ENCODE peak calls at places on chromosome 13, in four cellular contexts. G is neuronal stem cell, Z is mesenchymal stem cell, B is H1. V is an unnamed sample.

GRCh38 chr13:113972451-113973217 is 1.2 kb downstream of the C13orf46 start:
- DNase-seq in Z (no peak), B (no peak), G (no peak), V (no peak)

GRCh38 chr13:57408312-57408711 is 223.2 kb upstream of the PCDH17 start:
- DNase-seq in G (no peak), B (no peak), Z (no peak), V (no peak)

GRCh38 chr13:98819382-98819781 is 66.9 kb upstream of the SLC15A1 start:
- DNase-seq in Z (no peak), B (no peak), G (no peak), V (no peak)

GRCh38 chr13:33751151-33751550 is 66.8 kb upstream of the RFC3 start:
- DNase-seq in B (no peak), Z (peak; percentile 66), G (no peak), V (no peak)

GRCh38 chr13:31160857-31161582 is 684 bp downstream of the HSPH1 start:
- DNase-seq in Z (peak; percentile 85), B (no peak), G (peak; percentile 36), V (no peak)

GRCh38 chr13:47019977-47020376 is 123.1 kb upstream of the HTR2A start:
- DNase-seq in Z (no peak), G (no peak), B (no peak), V (no peak)

GRCh38 chr13:93690139-93690538 is 463.5 kb downstream of the GPC6 start:
- DNase-seq in G (peak; percentile 48), Z (peak; percentile 55), B (no peak), V (no peak)

GRCh38 chr13:29543230-29544215 is 52.0 kb downstream of the SLC7A1 start:
- DNase-seq in G (no peak), B (peak; percentile 13), Z (peak; percentile 85), V (peak; percentile 47)

GRCh38 chr13:43298799-43299198 is 275.4 kb downstream of the DNAJC15 start:
- DNase-seq in B (no peak), Z (no peak), G (no peak), V (no peak)

GRCh38 chr13:94711561-94712286 is 621 bp downstream of the SOX21 start:
- DNase-seq in B (no peak), Z (peak; percentile 33), G (no peak), V (peak; percentile 54)

GRCh38 chr13:45809810-45810394 is 41.7 kb downstream of the SIAH3 start:
- DNase-seq in Z (peak; percentile 20), B (no peak), G (no peak), V (no peak)

GRCh38 chr13:87570669-87571068 is 100.5 kb upstream of the SLITRK5 start:
- DNase-seq in G (no peak), B (no peak), Z (no peak), V (no peak)

GRCh38 chr13:75384881-75385707 is 96.9 kb downstream of the TBC1D4 start:
- DNase-seq in B (no peak), Z (no peak), G (no peak), V (no peak)
- H2AFZ ChIP-seq in B (no peak overlapping the region), Z (no peak overlapping the region), G (peak overlapping the region; percentile 32), V (no peak overlapping the region)

GRCh38 chr13:36354842-36355241 is 8.6 kb upstream of the SPART start:
- DNase-seq in B (no peak), G (no peak), Z (no peak), V (no peak)
- H2BK12ac ChIP-seq in B (no peak overlapping the region), G (no peak overlapping the region), Z (no peak overlapping the region), V (no peak overlapping the region)

GRCh38 chr13:50156722-50157121 is 141.5 kb downstream of the KCNRG start:
- DNase-seq in Z (peak; percentile 25), B (no peak), G (no peak), V (no peak)
- H2AFZ ChIP-seq in Z (no peak overlapping the region), B (no peak overlapping the region), G (peak overlapping the region; percentile 60), V (no peak overlapping the region)

DNA sequence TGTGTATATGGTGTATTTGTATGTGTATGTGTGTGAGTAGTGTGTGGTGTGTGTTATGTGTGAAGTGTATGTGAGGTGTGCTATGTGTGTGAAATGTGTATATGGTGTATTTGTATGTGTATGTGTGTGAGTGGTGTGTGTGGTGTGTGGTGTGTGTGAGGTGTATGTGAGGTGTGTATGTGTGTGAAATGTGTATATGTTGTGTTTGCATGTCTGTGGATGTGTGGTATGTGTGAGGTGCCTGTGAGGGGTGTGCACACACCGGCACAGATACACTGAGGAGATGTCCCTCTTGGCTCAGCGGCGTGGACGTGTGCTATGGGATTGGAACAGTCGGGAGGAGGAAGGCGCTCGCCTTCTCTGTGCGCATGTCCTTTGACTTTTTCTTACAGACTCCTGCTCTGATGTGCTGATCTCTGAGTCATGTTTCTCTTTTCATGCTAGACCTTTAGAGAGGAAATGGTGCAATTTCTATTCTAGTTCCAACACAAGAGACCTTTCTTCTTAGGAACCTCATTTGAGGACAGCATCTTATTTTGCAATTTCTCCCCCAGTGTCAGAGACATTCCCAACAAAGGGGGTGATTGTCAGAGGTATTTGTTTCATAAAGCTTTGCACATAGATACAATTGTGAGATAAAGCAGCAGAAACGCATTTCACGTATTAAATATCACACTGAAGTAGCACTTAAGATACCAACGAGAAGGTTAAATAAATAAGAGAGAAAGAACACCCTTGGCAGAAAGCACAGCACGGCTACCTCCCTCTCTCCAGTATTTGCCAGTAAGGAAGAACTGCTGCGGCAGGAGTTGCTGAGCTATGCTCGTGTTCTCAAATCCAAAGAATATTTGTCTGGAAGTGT is 11.3 kb upstream of the TNFRSF19 start:
- DNase-seq in G (no peak), B (no peak), Z (peak; percentile 81), V (no peak)
- H2BK12ac ChIP-seq in G (no peak overlapping the region), B (no peak overlapping the region), Z (no peak overlapping the region), V (no peak overlapping the region)

GRCh38 chr13:100392709-100393630 is 195.6 kb downstream of the GGACT start:
- DNase-seq in G (peak; percentile 14), Z (peak; percentile 100), B (peak; percentile 41), V (peak; percentile 86)
- H2AFZ ChIP-seq in G (no peak overlapping the region), Z (no peak overlapping the region), B (no peak overlapping the region), V (no peak overlapping the region)

GRCh38 chr13:91132786-91133185 is 214.7 kb upstream of the MIR17HG start:
- DNase-seq in B (no peak), Z (no peak), G (no peak), V (no peak)

GRCh38 chr13:91132381-91132780 is 215.1 kb upstream of the MIR17HG start:
- DNase-seq in B (no peak), G (no peak), Z (no peak), V (no peak)

GRCh38 chr13:91134773-91135124 is 212.7 kb upstream of the MIR17HG start:
- DNase-seq in G (no peak), B (no peak), Z (no peak), V (no peak)

GRCh38 chr13:91135376-91135775 is 212.1 kb upstream of the MIR17HG start:
- DNase-seq in G (no peak), B (no peak), Z (no peak), V (no peak)

GRCh38 chr13:91133941-91134772 is 213.3 kb upstream of the MIR17HG start:
- DNase-seq in B (no peak), Z (peak; percentile 68), G (peak; percentile 48), V (peak; percentile 53)
- H2BK12ac ChIP-seq in B (no peak overlapping the region), Z (no peak overlapping the region), G (no peak overlapping the region), V (no peak overlapping the region)